ENCODE peak calls at places on chromosomes 6 and 20, in six cellular contexts. H is Panc1; U is activated CD8-positive, alpha-beta memory T cell treated with anti-CD3 and anti-CD28 coated beads, Interleukin-2, amount 10 ng/mL, durations not matched to agents 7 days and 5 days; J is GM10248; Y is erythroblast; A is stimulated activated CD8-positive, alpha-beta memory T cell treated with anti-CD3 and anti-CD28 coated beads, Interleukin-7, amount 100 ng/mL, for 24 hours. C is an unnamed sample.

GRCh38 chr6:2821554-2821953 is 20.1 kb downstream of the SERPINB1 start:
- DNase-seq in U (no peak), A (no peak), J (no peak), Y (no peak), H (no peak), C (no peak)

GRCh38 chr6:50843842-50844241 is 25.2 kb downstream of the TFAP2B start:
- DNase-seq in U (no peak), H (no peak), J (no peak), A (no peak), Y (peak; percentile 5), C (no peak)

GRCh38 chr6:15948930-15949900 is 179.7 kb upstream of the MYLIP start:
- DNase-seq in J (no peak), A (no peak), H (no peak), U (no peak), Y (no peak), C (no peak)

GRCh38 chr20:52552181-52552872 is 360.7 kb upstream of the ZFP64 start:
- DNase-seq in J (no peak), Y (no peak), U (no peak), H (no peak), A (no peak), C (no peak)

GRCh38 chr20:36573103-36573797 is at the start of gene TGIF2:
- DNase-seq in Y (peak; percentile 74), J (peak; percentile 99), U (peak; percentile 92), A (peak; percentile 72), H (no peak), C (no peak)

GRCh38 chr6:166041277-166041676 is 126.4 kb downstream of the TBXT start:
- DNase-seq in U (no peak), Y (no peak), J (no peak), H (no peak), A (no peak), C (no peak)

GRCh38 chr20:52105045-52105572 is 86.5 kb downstream of the ZFP64 start:
- DNase-seq in J (no peak), U (no peak), H (no peak), Y (no peak), A (no peak), C (no peak)

GRCh38 chr20:6501061-6501460 is 266.4 kb upstream of the BMP2 start:
- DNase-seq in A (no peak), H (no peak), Y (no peak), U (no peak), J (no peak), C (no peak)

GRCh38 chr6:137685798-137686197 is 181.3 kb upstream of the TNFAIP3 start:
- DNase-seq in A (no peak), Y (no peak), U (no peak), J (no peak), H (no peak), C (no peak)

GRCh38 chr20:41095110-41095969 is 42.0 kb upstream of the PLCG1 start:
- DNase-seq in J (peak; percentile 53), H (peak; percentile 18), U (peak; percentile 69), Y (peak; percentile 75), A (no peak), C (no peak)

GRCh38 chr20:5160882-5161281 is 34.1 kb downstream of the CDS2 start:
- DNase-seq in A (no peak), U (no peak), Y (no peak), H (no peak), J (no peak), C (no peak)

GRCh38 chr6:43076928-43077809 is 1.1 kb downstream of the PTK7 start:
- DNase-seq in J (no peak), Y (no peak), H (no peak), A (no peak), U (no peak), C (no peak)

GRCh38 chr6:159031826-159032225 is 13.0 kb downstream of the TAGAP start:
- DNase-seq in U (no peak), Y (no peak), J (no peak), H (no peak), A (no peak), C (no peak)